ENCODE peak calls at places on chromosome 2, in nine cellular contexts. K is sigmoid colon, C is uterus, F is SJSA1, S is heart left ventricle, M is A673, U is OCI-LY7, A is PC-3, Z is left ventricle myocardium inferior. L is an unnamed sample.
A peak's percentile ranks its signal among the peaks of the same experiment; 100 is the strongest.

GRCh38 chr2:43288417-43289305 is 62.3 kb upstream of the ZFP36L2 start:
- DNase-seq in K (no peak), C (no peak), F (no peak), S (no peak), M (no peak), U (no peak), A (no peak), Z (no peak), L (no peak)

GRCh38 chr2:174972924-174973323 is 32.3 kb downstream of the CHN1 start:
- DNase-seq in K (no peak), C (no peak), F (peak; percentile 21), S (no peak), M (no peak), U (no peak), A (peak; percentile 66), Z (no peak), L (no peak)

GRCh38 chr2:20622731-20623130 is 28.2 kb downstream of the HS1BP3 start:
- DNase-seq in K (peak; percentile 71), C (peak; percentile 13), F (no peak), S (peak; percentile 93), M (peak; percentile 33), U (no peak), A (no peak), Z (peak; percentile 85), L (no peak)

GRCh38 chr2:53257287-53257686 is 510.3 kb upstream of the CHAC2 start:
- DNase-seq in K (no peak), C (no peak), F (no peak), S (no peak), M (no peak), U (no peak), A (no peak), Z (no peak), L (no peak)

GRCh38 chr2:191441761-191442160 is 196.6 kb downstream of the MYO1B start:
- DNase-seq in K (no peak), C (peak; percentile 23), F (peak; percentile 33), S (peak; percentile 59), M (peak; percentile 14), U (no peak), A (no peak), Z (no peak), L (no peak)

GRCh38 chr2:232142049-232142448 is 180.5 kb downstream of the DIS3L2 start:
- DNase-seq in K (no peak), C (peak; percentile 18), F (peak; percentile 22), S (peak; percentile 38), M (peak; percentile 51), U (peak; percentile 60), A (peak; percentile 43), Z (no peak), L (peak; percentile 6)

GRCh38 chr2:129887688-129888266 is 91.7 kb upstream of the RAB6C start:
- DNase-seq in K (no peak), C (no peak), F (no peak), S (no peak), M (no peak), U (no peak), A (no peak), Z (no peak), L (no peak)

GRCh38 chr2:221969087-221969829 is 329.5 kb downstream of the PAX3 start:
- DNase-seq in K (no peak), C (no peak), F (peak; percentile 19), S (no peak), M (peak; percentile 65), U (peak; percentile 33), A (peak; percentile 63), Z (no peak), L (peak; percentile 20)

GRCh38 chr2:119644186-119644585 is 34.8 kb upstream of the TMEM177 start:
- DNase-seq in K (no peak), C (no peak), F (no peak), S (no peak), M (no peak), U (no peak), A (no peak), Z (no peak), L (no peak)

GRCh38 chr2:191501390-191502168 is 176.4 kb upstream of the NABP1 start:
- DNase-seq in K (no peak), C (no peak), F (peak; percentile 73), S (no peak), M (peak; percentile 58), U (no peak), A (peak; percentile 70), Z (no peak), L (no peak)

GRCh38 chr2:157592983-157593382 is 35.7 kb downstream of the ACVR1C start:
- DNase-seq in K (no peak), C (no peak), F (no peak), S (no peak), M (peak; percentile 24), U (peak; percentile 35), A (peak; percentile 57), Z (no peak), L (no peak)

GRCh38 chr2:207692206-207693065 is 19.0 kb upstream of the CCNYL1 start:
- DNase-seq in K (no peak), C (no peak), F (no peak), S (peak; percentile 36), M (peak; percentile 64), U (peak; percentile 61), A (peak; percentile 46), Z (no peak), L (peak; percentile 43)

GRCh38 chr2:99279969-99280695 is 20.9 kb downstream of the LYG1 start:
- DNase-seq in K (no peak), C (no peak), F (no peak), S (no peak), M (no peak), U (no peak), A (no peak), Z (no peak), L (no peak)

GRCh38 chr2:237434916-237435315 is 21.0 kb upstream of the COL6A3 start:
- DNase-seq in K (no peak), C (peak; percentile 68), F (no peak), S (no peak), M (peak; percentile 73), U (no peak), A (peak; percentile 72), Z (no peak), L (peak; percentile 71)

GRCh38 chr2:137223722-137224121 is 458.4 kb downstream of the THSD7B start:
- DNase-seq in K (no peak), C (no peak), F (no peak), S (no peak), M (no peak), U (peak; percentile 23), A (no peak), Z (no peak), L (no peak)

DNA sequence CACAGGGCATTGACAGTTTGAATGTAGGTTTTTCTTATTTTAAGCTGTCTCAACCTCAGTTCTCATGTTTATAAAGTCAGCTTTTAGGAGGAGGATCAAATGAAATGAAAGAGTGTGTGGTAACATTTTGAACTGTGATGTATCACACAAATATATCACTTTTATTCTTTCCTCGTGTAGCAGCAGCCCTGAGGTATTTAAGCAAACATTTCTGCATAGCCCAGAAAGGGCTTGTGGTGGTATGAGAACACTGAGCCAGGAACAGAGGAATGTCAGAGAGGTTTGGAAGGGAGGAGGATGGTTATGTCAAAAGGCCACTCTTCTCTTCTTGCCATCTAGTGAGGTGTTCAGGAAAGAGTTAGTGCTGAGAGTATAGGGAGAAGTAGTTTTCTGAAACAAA is 150.2 kb downstream of the PARD3B start:
- DNase-seq in K (no peak), C (no peak), F (no peak), S (no peak), M (no peak), U (no peak), A (no peak), Z (no peak), L (no peak)
- H3K4me1 ChIP-seq in K (peaks cover 37% of the 10 kb centered on the region), C (no peaks in the 10 kb centered on the region), F (peaks cover 12% of the 10 kb centered on the region), S (peaks cover 5% of the 10 kb centered on the region), M (no peaks in the 10 kb centered on the region), U (no peaks in the 10 kb centered on the region), A (no peaks in the 10 kb centered on the region), Z (peaks cover 20% of the 10 kb centered on the region), L (no peaks in the 10 kb centered on the region)

DNA sequence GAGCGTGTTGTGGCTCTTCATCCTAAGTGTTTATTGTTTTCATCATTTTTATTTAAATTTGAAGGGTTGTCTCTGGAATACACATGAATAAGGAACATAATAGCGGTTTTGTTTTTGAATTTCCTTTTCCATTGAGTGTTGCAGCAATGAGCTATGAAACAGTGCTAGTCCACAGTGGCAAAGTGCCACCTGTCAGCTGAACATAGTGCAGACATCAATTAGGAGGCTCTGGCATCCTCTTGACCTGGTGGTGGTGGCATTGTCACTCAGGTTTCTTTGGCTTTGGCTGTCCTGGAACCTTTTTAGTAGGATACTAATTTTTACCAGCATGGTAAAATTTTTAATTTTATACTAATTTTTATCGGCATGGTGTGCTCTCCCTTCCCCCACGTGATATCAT is 63.2 kb downstream of the UGGT1 start:
- DNase-seq in K (no peak), C (no peak), F (no peak), S (peak; percentile 83), M (no peak), U (no peak), A (no peak), Z (peak; percentile 52), L (no peak)
- H3K36me3 ChIP-seq in K (peaks cover 16% of the 10 kb centered on the region), C (no peaks in the 10 kb centered on the region), F (peaks cover 78% of the 10 kb centered on the region), S (peaks cover 95% of the 10 kb centered on the region), M (peaks cover 40% of the 10 kb centered on the region), U (peaks cover 89% of the 10 kb centered on the region), A (peaks cover 35% of the 10 kb centered on the region), Z (peaks cover 62% of the 10 kb centered on the region), L (peaks cover 50% of the 10 kb centered on the region)

DNA sequence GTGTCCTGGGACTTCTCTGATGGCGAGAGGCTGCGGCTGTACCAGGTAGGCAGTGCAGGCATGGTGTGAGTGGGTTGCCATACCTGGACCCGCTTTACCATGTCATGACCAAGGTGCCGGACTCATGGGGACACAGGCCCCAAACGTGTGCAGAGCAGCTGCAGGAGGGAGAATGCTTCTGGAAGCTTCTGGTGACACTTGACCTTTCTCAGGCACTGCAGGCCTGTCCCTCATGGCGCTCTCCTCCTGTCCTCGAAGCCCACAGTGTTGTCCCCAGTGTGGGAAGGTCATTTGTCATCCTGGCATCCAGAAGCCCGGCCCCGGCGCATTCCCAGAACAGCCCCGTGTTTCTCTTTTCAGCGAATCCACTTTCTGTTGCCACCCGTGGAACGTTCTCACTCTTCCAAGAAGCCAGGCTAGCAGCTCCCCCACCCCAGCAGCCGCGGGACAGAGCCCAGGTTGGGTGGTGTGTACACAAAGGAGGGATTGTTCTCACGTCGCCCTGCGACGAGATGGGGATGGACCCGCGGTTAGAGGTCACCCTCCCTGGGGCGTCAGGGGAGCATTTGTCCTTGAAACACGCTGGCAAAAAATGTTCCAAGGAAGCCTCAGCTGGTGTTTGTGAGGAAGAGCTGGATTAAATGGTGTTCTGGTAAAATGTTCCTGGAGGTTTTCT is 43.7 kb downstream of the SH3BP4 start:
- DNase-seq in K (peak; percentile 54), C (no peak), F (no peak), S (no peak), M (no peak), U (no peak), A (no peak), Z (no peak), L (no peak)
- H3K4me1 ChIP-seq in K (peaks cover 69% of the 10 kb centered on the region), C (no peaks in the 10 kb centered on the region), F (peaks cover 89% of the 10 kb centered on the region), S (peaks cover 9% of the 10 kb centered on the region), M (peaks cover 10% of the 10 kb centered on the region), U (peaks cover 31% of the 10 kb centered on the region), A (no peaks in the 10 kb centered on the region), Z (peaks cover 32% of the 10 kb centered on the region), L (no peaks in the 10 kb centered on the region)

GRCh38 chr2:127313359-127313758 is 19.4 kb upstream of the ERCC3 start:
- DNase-seq in K (no peak), C (no peak), F (no peak), S (no peak), M (no peak), U (peak; percentile 52), A (peak; percentile 47), Z (no peak), L (no peak)
- H3K36me3 ChIP-seq in K (peaks cover 22% of the 10 kb centered on the region), C (no peaks in the 10 kb centered on the region), F (peaks cover 46% of the 10 kb centered on the region), S (peaks cover 98% of the 10 kb centered on the region), M (peaks cover 39% of the 10 kb centered on the region), U (peaks cover 92% of the 10 kb centered on the region), A (peaks cover 38% of the 10 kb centered on the region), Z (peaks cover 97% of the 10 kb centered on the region), L (peaks cover 47% of the 10 kb centered on the region)

GRCh38 chr2:143162997-143163396 is 33.8 kb downstream of the ARHGAP15 start:
- DNase-seq in K (no peak), C (no peak), F (no peak), S (no peak), M (no peak), U (no peak), A (no peak), Z (no peak), L (no peak)
- H3K4me1 ChIP-seq in K (no peaks in the 10 kb centered on the region), C (no peaks in the 10 kb centered on the region), F (no peaks in the 10 kb centered on the region), S (no peaks in the 10 kb centered on the region), M (no peaks in the 10 kb centered on the region), U (peaks cover 32% of the 10 kb centered on the region), A (no peaks in the 10 kb centered on the region), Z (no peaks in the 10 kb centered on the region), L (peaks cover 83% of the 10 kb centered on the region)